ENCODE peak calls at places on chromosome 1, in ten cellular contexts. M is IMR-90, R is A549, T is esophagus squamous epithelium, A is H1, N is uterus, W is suprapubic skin, E is adrenal gland, V is heart left ventricle, O is thyroid gland. X is an unnamed sample.

GRCh38 chr1:180948846-180949615 is 36.3 kb downstream of the KIAA1614 start:
- DNase-seq in W (no peak), N (no peak), R (no peak), V (no peak), A (no peak), M (no peak), T (no peak), O (no peak), E (no peak), X (no peak)

GRCh38 chr1:197783510-197783948 is 8.2 kb upstream of the DENND1B start:
- DNase-seq in M (peak; percentile 78), N (no peak), W (no peak), A (no peak), E (no peak), R (no peak), T (no peak), O (no peak), V (no peak), X (no peak)

GRCh38 chr1:98325646-98326441 is 335.7 kb upstream of the SNX7 start:
- DNase-seq in E (peak; percentile 42), A (no peak), N (peak; percentile 21), R (no peak), W (peak; percentile 88), T (no peak), O (peak; percentile 12), V (no peak), M (peak; percentile 86), X (peak; percentile 79)

GRCh38 chr1:34590211-34590623 is 164.6 kb upstream of the GJB5 start:
- DNase-seq in M (no peak), N (no peak), E (no peak), T (no peak), A (peak; percentile 70), O (peak; percentile 18), W (no peak), R (no peak), V (no peak), X (peak; percentile 6)

GRCh38 chr1:197469620-197470210 is 201.7 kb downstream of the CRB1 start:
- DNase-seq in O (no peak), W (no peak), N (no peak), V (no peak), M (no peak), R (no peak), A (no peak), E (no peak), T (no peak), X (no peak)

GRCh38 chr1:151984313-151984956 is 9.2 kb downstream of the S100A10 start:
- DNase-seq in A (no peak), V (no peak), N (no peak), E (no peak), M (no peak), T (no peak), W (no peak), O (no peak), R (no peak), X (no peak)

GRCh38 chr1:40665335-40666171 is at the start of gene RIMS3:
- DNase-seq in R (peak; percentile 60), E (peak; percentile 70), O (peak; percentile 68), N (peak; percentile 81), V (peak; percentile 76), T (no peak), M (peak; percentile 8), W (peak; percentile 80), A (no peak), X (peak; percentile 79)

GRCh38 chr1:184945678-184946412 is 28.5 kb downstream of the NIBAN1 start:
- DNase-seq in N (no peak), W (no peak), O (no peak), E (no peak), T (no peak), R (no peak), M (peak; percentile 69), A (no peak), V (no peak), X (no peak)

GRCh38 chr1:109819906-109820305 is 56.2 kb upstream of the EPS8L3 start:
- DNase-seq in A (no peak), V (no peak), W (no peak), M (no peak), E (no peak), T (no peak), R (no peak), N (no peak), O (no peak), X (no peak)

GRCh38 chr1:109818351-109819325 is 54.9 kb upstream of the EPS8L3 start:
- DNase-seq in V (no peak), E (peak; percentile 59), R (no peak), M (no peak), O (no peak), W (no peak), A (no peak), N (no peak), T (no peak), X (no peak)

GRCh38 chr1:109821221-109821669 is 57.5 kb upstream of the EPS8L3 start:
- DNase-seq in V (no peak), M (peak; percentile 94), R (peak; percentile 56), A (no peak), T (no peak), W (peak; percentile 92), N (peak; percentile 49), O (peak; percentile 15), E (peak; percentile 97), X (no peak)

GRCh38 chr1:109817881-109818280 is 54.2 kb upstream of the EPS8L3 start:
- DNase-seq in M (no peak), R (no peak), W (no peak), N (no peak), E (no peak), A (no peak), O (no peak), V (no peak), T (no peak), X (no peak)

GRCh38 chr1:109819365-109819764 is 55.6 kb upstream of the EPS8L3 start:
- DNase-seq in R (no peak), O (no peak), N (no peak), A (no peak), V (no peak), T (no peak), M (no peak), W (no peak), E (no peak), X (no peak)
- H3K4me3 ChIP-seq in R (no peak overlapping the region), O (no peak overlapping the region), N (no peak overlapping the region), A (no peak overlapping the region), V (no peak overlapping the region), T (no peak overlapping the region), M (no peak overlapping the region), W (no peak overlapping the region), E (no peak overlapping the region), X (no peak overlapping the region)

GRCh38 chr1:64969305-64970066 is 3.1 kb upstream of the JAK1 start:
- DNase-seq in O (no peak), M (peak; percentile 11), E (no peak), A (no peak), T (no peak), V (no peak), W (no peak), R (no peak), N (no peak), X (no peak)

GRCh38 chr1:64967381-64967780 is 1.0 kb upstream of the JAK1 start:
- DNase-seq in O (peak; percentile 59), V (no peak), M (no peak), R (no peak), W (no peak), E (no peak), A (no peak), N (no peak), T (no peak), X (peak; percentile 29)

GRCh38 chr1:64965239-64966157 is 851 bp downstream of the JAK1 start:
- DNase-seq in T (peak; percentile 20), V (peak; percentile 73), N (peak; percentile 59), R (peak; percentile 25), A (no peak), M (peak; percentile 76), W (peak; percentile 84), O (peak; percentile 70), E (peak; percentile 54), X (peak; percentile 66)

GRCh38 chr1:64963466-64963865 is 2.9 kb downstream of the JAK1 start:
- DNase-seq in T (no peak), O (no peak), E (no peak), V (no peak), M (no peak), A (no peak), R (no peak), W (no peak), N (no peak), X (no peak)

DNA sequence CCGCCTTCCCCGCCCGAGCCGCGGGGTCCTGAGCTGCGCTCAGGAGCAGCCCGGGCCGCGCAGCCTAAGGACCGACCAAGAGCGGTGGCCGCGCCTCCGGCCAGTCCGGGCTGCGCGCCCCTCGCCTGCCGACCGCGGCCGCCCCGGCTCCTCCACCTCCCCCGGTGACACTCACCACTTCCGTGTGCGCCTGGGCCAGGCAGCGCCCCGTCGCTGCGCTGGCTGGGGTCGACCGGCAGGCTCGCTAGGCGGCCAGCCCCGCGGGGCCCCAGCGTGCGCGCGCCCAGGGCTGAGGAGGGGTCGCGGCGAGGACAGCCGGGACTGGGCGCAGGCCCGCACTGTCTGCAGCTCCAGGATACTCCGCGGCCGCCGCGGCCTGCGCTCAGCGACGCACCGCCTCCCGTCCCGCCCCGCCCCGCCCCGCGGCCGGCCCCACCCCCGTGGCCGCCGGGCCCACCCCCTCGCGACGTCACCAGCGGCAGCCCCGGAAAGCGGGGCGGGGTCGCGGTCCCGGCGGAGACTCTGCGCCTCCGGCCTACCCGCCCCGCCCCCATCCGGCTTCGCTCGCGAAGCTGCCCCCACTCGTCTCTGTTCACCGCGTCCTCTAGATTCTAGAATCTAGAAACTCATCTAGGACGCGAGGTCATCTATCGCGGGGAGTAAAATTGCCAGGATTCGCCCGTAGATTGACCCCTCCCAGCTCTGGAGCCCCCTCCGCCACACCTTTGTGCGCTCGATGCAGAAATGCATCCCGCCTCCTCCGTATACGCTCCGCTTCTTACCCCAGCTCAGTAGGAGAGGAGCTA is at the start of gene JAK1:
- DNase-seq in O (peak; percentile 87), A (peak; percentile 34), E (peak; percentile 82), N (peak; percentile 86), R (peak; percentile 76), W (peak; percentile 89), M (peak; percentile 72), T (peak; percentile 35), V (peak; percentile 94), X (peak; percentile 87)
- TF ChIP-seq POLR2A in O (peak; percentile 66), A (peak; percentile 77), E (peak; percentile 92), N (peak; percentile 91), R (peak; percentile 81), W (no peak), M (peak; percentile 89), T (no peak), V (peak; percentile 56), X (peak; percentile 93)

GRCh38 chr1:10751160-10751559 is 45.3 kb downstream of the CASZ1 start:
- DNase-seq in T (no peak), N (no peak), M (no peak), O (no peak), E (no peak), R (no peak), V (no peak), W (no peak), A (no peak), X (no peak)
- H3K27ac ChIP-seq in T (no peak overlapping the region), N (no peak overlapping the region), M (no peak overlapping the region), O (no peak overlapping the region), E (no peak overlapping the region), R (no peak overlapping the region), V (no peak overlapping the region), W (no peak overlapping the region), A (no peak overlapping the region), X (no peak overlapping the region)

DNA sequence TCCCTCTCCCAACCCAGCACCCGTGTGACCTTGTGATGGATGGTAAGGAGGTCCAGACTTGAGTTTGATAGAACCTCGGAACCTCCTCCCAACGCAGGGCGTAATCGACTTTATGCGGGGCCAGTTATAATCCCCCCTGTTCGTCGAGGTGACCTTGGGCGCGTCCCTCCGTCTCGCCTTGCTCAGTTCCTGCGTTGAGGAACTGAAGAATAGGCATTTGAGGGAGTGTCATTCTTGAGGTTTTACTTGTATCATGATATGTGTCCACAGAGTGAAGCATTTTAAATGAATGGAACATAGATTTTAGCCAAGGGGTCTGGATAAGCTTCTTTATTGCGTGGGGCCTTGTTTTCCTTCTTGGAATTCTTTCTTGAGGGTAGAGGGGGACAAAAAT is 444 bp downstream of the TIMM17A start:
- DNase-seq in V (no peak), N (no peak), W (no peak), M (no peak), E (no peak), R (peak; percentile 38), T (no peak), A (no peak), O (no peak), X (no peak)
- H3K4me3 ChIP-seq in V (peak overlapping the region; percentile 64), N (peak overlapping the region; percentile 80), W (peak overlapping the region; percentile 95), M (peak overlapping the region; percentile 82), E (peak overlapping the region; percentile 58), R (peak overlapping the region; percentile 96), T (peak overlapping the region; percentile 75), A (peak overlapping the region; percentile 83), O (peak overlapping the region; percentile 76), X (peak overlapping the region; percentile 91)

X was measured in body of pancreas.